ENCODE peak calls at places on chromosome 19, in four cellular contexts. G is HepG2, R is Panc1, F is K562. Y is an unnamed sample.

GRCh38 chr19:41811036-41811435 is 14.6 kb downstream of the CEACAM3 start:
- DNase-seq in G (no peak), F (no peak), R (no peak), Y (no peak)

GRCh38 chr19:45591004-45591637 is 6.5 kb upstream of the OPA3 start:
- DNase-seq in F (peak; percentile 80), G (peak; percentile 64), R (no peak), Y (no peak)

GRCh38 chr19:9075064-9075964 is 11.5 kb upstream of the OR1M1 start:
- DNase-seq in G (peak; percentile 65), R (peak; percentile 78), F (peak; percentile 84), Y (peak; percentile 97)

GRCh38 chr19:33294058-33294798 is 8.1 kb downstream of the CEBPA start:
- DNase-seq in G (no peak), F (no peak), R (no peak), Y (no peak)

GRCh38 chr19:16359074-16359473 is 34.4 kb downstream of the KLF2 start:
- DNase-seq in G (no peak), R (no peak), F (no peak), Y (no peak)

GRCh38 chr19:41595890-41596280 is 19.9 kb downstream of the CEACAM21 start:
- DNase-seq in F (no peak), R (no peak), G (no peak), Y (no peak)

GRCh38 chr19:46426506-46427162 is 2.1 kb downstream of the PNMA8C start:
- DNase-seq in G (peak; percentile 71), F (peak; percentile 81), R (no peak), Y (no peak)

GRCh38 chr19:38149597-38149996 is 74.4 kb downstream of the DPF1 start:
- DNase-seq in F (peak; percentile 43), R (no peak), G (no peak), Y (no peak)

GRCh38 chr19:17555929-17556813 is 722 bp downstream of the COLGALT1 start:
- DNase-seq in R (no peak), G (no peak), F (peak; percentile 59), Y (no peak)

GRCh38 chr19:18796239-18796638 is 5.1 kb upstream of the COMP start:
- DNase-seq in G (no peak), F (no peak), R (no peak), Y (no peak)

GRCh38 chr19:7415163-7415856 is 66.6 kb downstream of the ARHGEF18 start:
- DNase-seq in G (peak; percentile 74), R (no peak), F (no peak), Y (no peak)

GRCh38 chr19:2719910-2720776 is 1.0 kb downstream of the DIRAS1 start:
- DNase-seq in G (no peak), F (no peak), R (no peak), Y (no peak)

GRCh38 chr19:50568321-50569022 is at the start of gene LRRC4B:
- DNase-seq in R (no peak), G (no peak), F (peak; percentile 76), Y (no peak)

GRCh38 chr19:10800488-10800887 is 35.5 kb downstream of the TMED1 start:
- DNase-seq in F (no peak), R (no peak), G (no peak), Y (no peak)

GRCh38 chr19:27673986-27674385 is 1539.0 kb downstream of the UQCRFS1 start:
- DNase-seq in G (no peak), F (no peak), R (no peak), Y (no peak)

GRCh38 chr19:13120817-13121216 is 2.8 kb downstream of the NACC1 start:
- DNase-seq in R (no peak), F (no peak), G (no peak), Y (no peak)

GRCh38 chr19:46898731-46899130 is 37.9 kb downstream of the ARHGAP35 start:
- DNase-seq in F (no peak), R (no peak), G (no peak), Y (no peak)

GRCh38 chr19:12482505-12482886 is 2.1 kb downstream of the ZNF709 start:
- DNase-seq in R (no peak), G (no peak), F (no peak), Y (no peak)

GRCh38 chr19:32652893-32653625 is 21.9 kb downstream of the ANKRD27 start:
- DNase-seq in F (no peak), R (no peak), G (no peak), Y (no peak)

GRCh38 chr19:18785179-18786124 is 5.7 kb downstream of the COMP start:
- DNase-seq in F (peak; percentile 100), R (no peak), G (peak; percentile 65), Y (peak; percentile 60)

GRCh38 chr19:8569066-8569761 is 8.0 kb downstream of the MYO1F start:
- DNase-seq in G (no peak), R (no peak), F (peak; percentile 80), Y (peak; percentile 49)

GRCh38 chr19:53867225-53868090 is at the start of gene MYADM:
- DNase-seq in F (peak; percentile 98), R (peak; percentile 95), G (peak; percentile 98), Y (peak; percentile 95)

GRCh38 chr19:30052122-30053075 is 110.4 kb downstream of the URI1 start:
- DNase-seq in F (no peak), G (no peak), R (no peak), Y (no peak)

GRCh38 chr19:30049844-30050667 is 108.0 kb downstream of the URI1 start:
- DNase-seq in R (no peak), G (no peak), F (no peak), Y (no peak)

GRCh38 chr19:30056580-30056979 is 114.5 kb downstream of the URI1 start:
- DNase-seq in G (no peak), R (no peak), F (no peak), Y (no peak)

GRCh38 chr19:30053558-30053957 is 111.5 kb downstream of the URI1 start:
- DNase-seq in R (no peak), F (no peak), G (no peak), Y (no peak)

GRCh38 chr19:30054210-30054609 is 112.2 kb downstream of the URI1 start:
- DNase-seq in R (no peak), F (no peak), G (no peak), Y (no peak)
- TF ChIP-seq TCF7L2 in R (no peak), F (no peak), G (no peak), Y (no peak)

DNA sequence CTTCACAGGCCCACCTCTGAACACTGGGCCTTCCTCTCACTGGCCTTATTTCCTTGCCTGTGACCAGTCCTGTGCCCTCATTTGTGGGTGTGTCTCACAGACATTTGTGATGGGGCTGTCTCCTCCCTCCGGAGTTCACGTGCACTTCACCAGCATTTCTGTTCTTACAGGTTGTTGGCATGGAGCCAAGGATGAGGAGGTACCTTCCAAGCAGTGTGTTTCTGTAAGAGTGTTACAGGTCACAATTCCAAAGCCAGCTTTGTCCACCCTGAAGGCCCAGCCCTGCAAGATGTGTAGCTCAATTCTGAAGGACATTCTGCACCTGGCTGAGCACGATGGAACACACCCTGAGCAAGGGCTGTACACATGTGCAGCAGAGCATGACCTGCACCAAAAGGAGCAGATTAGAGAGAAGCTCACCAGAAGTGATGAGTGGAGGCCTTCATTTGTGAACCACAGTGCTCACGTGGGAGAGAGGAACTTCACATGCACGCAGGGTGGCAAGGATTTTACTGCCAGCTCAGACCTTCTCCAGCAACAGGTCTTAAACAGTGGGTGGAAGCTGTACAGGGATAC is 8.1 kb downstream of the ZNF749 start:
- DNase-seq in R (no peak), G (no peak), F (no peak), Y (no peak)
- H3K36me3 ChIP-seq in R (no peaks in the 10 kb centered on the region), G (peaks cover 18% of the 10 kb centered on the region), F (peaks cover 37% of the 10 kb centered on the region), Y (peaks cover 10% of the 10 kb centered on the region)

DNA sequence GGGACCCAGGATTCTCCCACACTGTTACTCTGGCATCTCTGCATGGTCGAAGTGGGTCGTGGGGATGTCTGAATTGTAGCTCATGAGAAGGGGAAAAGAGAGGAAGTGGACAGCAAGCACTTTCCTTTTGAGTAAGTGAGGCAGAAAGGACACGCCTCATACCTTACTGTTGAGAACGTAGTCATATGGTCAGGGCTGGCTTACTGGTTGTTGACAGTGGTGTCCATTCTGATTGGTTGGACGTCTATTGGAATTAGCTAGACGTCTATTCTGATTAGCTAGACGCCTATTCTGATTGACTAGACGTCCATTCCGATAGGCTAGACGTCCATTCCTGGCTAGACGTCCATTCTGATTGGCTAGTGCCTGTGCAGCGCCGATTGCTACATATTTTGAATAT is 12.4 kb downstream of the GRIN2D start:
- DNase-seq in F (no peak), G (no peak), R (no peak), Y (no peak)
- TF ChIP-seq TCF7L2 in F (no peak), G (no peak), R (no peak), Y (no peak)

DNA sequence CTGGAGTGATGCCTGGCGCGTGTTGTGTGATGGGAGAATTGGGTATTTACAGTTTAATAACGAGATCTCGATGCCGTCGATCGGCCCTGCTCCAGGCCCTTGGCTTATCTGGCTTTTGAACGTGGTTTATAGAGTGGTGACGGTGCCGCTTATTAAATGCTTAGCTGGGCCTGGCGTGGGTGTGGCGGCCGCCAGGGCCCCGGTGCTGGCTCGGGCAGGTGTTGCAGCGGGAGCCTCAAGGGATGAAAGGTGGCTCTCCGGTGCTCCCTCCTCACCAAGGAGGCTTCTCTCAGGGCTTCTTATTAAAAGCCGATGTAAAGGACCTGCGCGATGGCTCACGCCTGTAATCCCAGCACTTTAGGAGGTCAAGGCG is 173.8 kb downstream of the KDM4B start:
- DNase-seq in G (no peak), R (no peak), F (no peak), Y (no peak)
- H3K36me3 ChIP-seq in G (peaks cover 22% of the 10 kb centered on the region), R (no peaks in the 10 kb centered on the region), F (peaks cover 29% of the 10 kb centered on the region), Y (no peaks in the 10 kb centered on the region)

GRCh38 chr19:461664-462551 is 1.1 kb upstream of the SHC2 start:
- DNase-seq in G (peak; percentile 66), R (no peak), F (peak; percentile 93), Y (no peak)
- TF ChIP-seq TCF7L2 in G (no peak), R (no peak), F (no peak), Y (peak; percentile 92)

Y was measured in HCT116.